ENCODE peak calls at places on chromosomes 16 and 17, in ten cellular contexts. K is NCI-H69, V is hypothalamus, H is NCI-H345, Y is OCI-M1, Q is KG1, S is skeletal muscle cell, G is nephron progenitor cell, D is GM18507, E is A549. P is an unnamed sample.

GRCh38 chr17:72393553-72393952 is 272.7 kb downstream of the SOX9 start:
- DNase-seq in K (no peak), V (no peak), H (no peak), Y (no peak), Q (no peak), S (no peak), G (no peak), D (no peak), E (peak), P (no peak)

GRCh38 chr16:57480127-57480753 is 6.1 kb downstream of the DOK4 start:
- DNase-seq in K (no peak), V (no peak), H (no peak), Y (no peak), Q (no peak), S (no peak), G (peak), D (no peak), E (peak), P (no peak)

GRCh38 chr17:30717290-30718098 is 107.0 kb downstream of the CRLF3 start:
- DNase-seq in K (no peak), V (no peak), H (no peak), Y (no peak), Q (no peak), S (no peak), G (no peak), D (no peak), E (no peak), P (no peak)

GRCh38 chr17:64262125-64262421 is 987 bp downstream of the TEX2 start:
- DNase-seq in K (no peak), V (no peak), H (no peak), Y (peak), Q (peak), S (no peak), G (no peak), D (no peak), E (no peak), P (no peak)

GRCh38 chr17:37672545-37673078 is 29.4 kb upstream of the DDX52 start:
- DNase-seq in K (no peak), V (no peak), H (no peak), Y (no peak), Q (no peak), S (no peak), G (no peak), D (no peak), E (no peak), P (no peak)

GRCh38 chr17:75555679-75556153 is 30.2 kb downstream of the LLGL2 start:
- DNase-seq in K (no peak), V (no peak), H (no peak), Y (no peak), Q (no peak), S (no peak), G (no peak), D (no peak), E (no peak), P (no peak)

GRCh38 chr16:58814348-58814801 is 80.3 kb upstream of the GOT2 start:
- DNase-seq in K (peak), V (no peak), H (peak), Y (peak), Q (peak), S (no peak), G (peak), D (peak), E (peak), P (peak)

GRCh38 chr17:19805006-19805405 is 56.9 kb upstream of the ALDH3A1 start:
- DNase-seq in K (no peak), V (no peak), H (no peak), Y (no peak), Q (no peak), S (no peak), G (no peak), D (no peak), E (no peak), P (no peak)

GRCh38 chr16:426115-426905 is 861 bp downstream of the RAB11FIP3 start:
- DNase-seq in K (peak), V (no peak), H (no peak), Y (no peak), Q (no peak), S (no peak), G (peak), D (no peak), E (no peak), P (peak)

GRCh38 chr16:89410322-89410721 is 80.0 kb downstream of the ANKRD11 start:
- DNase-seq in K (peak), V (no peak), H (no peak), Y (no peak), Q (no peak), S (no peak), G (no peak), D (no peak), E (no peak), P (no peak)

GRCh38 chr17:64393000-64393402 is 2.3 kb upstream of the PECAM1 start:
- DNase-seq in K (no peak), V (no peak), H (no peak), Y (no peak), Q (no peak), S (no peak), G (no peak), D (no peak), E (no peak), P (no peak)

GRCh38 chr17:70934834-70935233 is 765.5 kb downstream of the KCNJ2 start:
- DNase-seq in K (no peak), V (no peak), H (no peak), Y (no peak), Q (no peak), S (no peak), G (no peak), D (no peak), E (no peak), P (no peak)

GRCh38 chr16:10245002-10245401 is 62.8 kb upstream of the GRIN2A start:
- DNase-seq in K (no peak), V (no peak), H (no peak), Y (no peak), Q (no peak), S (no peak), G (no peak), D (no peak), E (no peak), P (no peak)

GRCh38 chr16:89678258-89678657 is 8.2 kb upstream of the CDK10 start:
- DNase-seq in K (no peak), V (no peak), H (no peak), Y (peak), Q (no peak), S (no peak), G (no peak), D (no peak), E (no peak), P (no peak)

GRCh38 chr16:11042205-11042604 is 97.8 kb downstream of the CLEC16A start:
- DNase-seq in K (no peak), V (no peak), H (no peak), Y (no peak), Q (no peak), S (no peak), G (no peak), D (no peak), E (no peak), P (no peak)

GRCh38 chr16:22008215-22009142 is 568 bp downstream of the MOSMO start:
- DNase-seq in K (peak), V (peak), H (no peak), Y (no peak), Q (no peak), S (no peak), G (peak), D (no peak), E (peak), P (peak)

GRCh38 chr16:4123617-4124300 is 7.5 kb upstream of the ADCY9 start:
- DNase-seq in K (peak), V (no peak), H (no peak), Y (no peak), Q (no peak), S (no peak), G (no peak), D (no peak), E (no peak), P (no peak)

GRCh38 chr16:55341681-55342080 is 17.7 kb downstream of the IRX6 start:
- DNase-seq in K (no peak), V (no peak), H (no peak), Y (no peak), Q (no peak), S (no peak), G (no peak), D (no peak), E (no peak), P (no peak)

GRCh38 chr16:14600164-14600563 is 29.9 kb downstream of the PARN start:
- DNase-seq in K (peak), V (no peak), H (no peak), Y (peak), Q (no peak), S (peak), G (no peak), D (no peak), E (peak), P (no peak)

GRCh38 chr16:11283820-11284248 is 2.7 kb upstream of the PRM1 start:
- DNase-seq in K (no peak), V (no peak), H (no peak), Y (peak), Q (no peak), S (no peak), G (no peak), D (no peak), E (no peak), P (no peak)

GRCh38 chr16:87416826-87417471 is 24.8 kb downstream of the MAP1LC3B start:
- DNase-seq in K (no peak), V (no peak), H (no peak), Y (peak), Q (no peak), S (peak), G (no peak), D (no peak), E (peak), P (no peak)

GRCh38 chr16:1493746-1494094 is 560 bp downstream of the TELO2 start:
- DNase-seq in K (peak), V (no peak), H (no peak), Y (peak), Q (no peak), S (no peak), G (no peak), D (no peak), E (peak), P (peak)

GRCh38 chr17:61250335-61250890 is 149.2 kb upstream of the TBX2 start:
- DNase-seq in K (no peak), V (no peak), H (no peak), Y (no peak), Q (no peak), S (peak), G (no peak), D (no peak), E (no peak), P (no peak)

GRCh38 chr16:68668266-68668665 is 23.2 kb downstream of the CDH3 start:
- DNase-seq in K (no peak), V (no peak), H (no peak), Y (no peak), Q (no peak), S (no peak), G (no peak), D (no peak), E (no peak), P (no peak)

GRCh38 chr17:56793506-56793905 is 40.2 kb downstream of the C17orf67 start:
- DNase-seq in K (no peak), V (no peak), H (no peak), Y (no peak), Q (no peak), S (no peak), G (no peak), D (no peak), E (no peak), P (no peak)

GRCh38 chr17:12659500-12659899 is 6.2 kb upstream of the MYOCD start:
- DNase-seq in K (no peak), V (no peak), H (no peak), Y (no peak), Q (no peak), S (peak), G (no peak), D (no peak), E (no peak), P (no peak)

GRCh38 chr17:72666519-72666874 is 426.0 kb downstream of the SLC39A11 start:
- DNase-seq in K (peak), V (no peak), H (peak), Y (no peak), Q (no peak), S (no peak), G (no peak), D (no peak), E (no peak), P (no peak)

GRCh38 chr16:466651-467050 is 41.2 kb downstream of the RAB11FIP3 start:
- DNase-seq in K (no peak), V (no peak), H (no peak), Y (no peak), Q (no peak), S (no peak), G (no peak), D (no peak), E (no peak), P (no peak)

GRCh38 chr16:56332464-56333079 is 92.8 kb downstream of the AMFR start:
- DNase-seq in K (no peak), V (peak), H (no peak), Y (peak), Q (no peak), S (peak), G (peak), D (no peak), E (peak), P (no peak)

P was measured in GM19239.